ENCODE peak calls at places on chromosomes 13 and 19, in five cellular contexts. One of them, this sample, is unnamed.

GRCh38 chr13:39401756-39402155 is 201.2 kb downstream of the LHFPL6 start:
- DNase-seq in HT1080: no peak
- DNase-seq in tibial nerve: no peak
- DNase-seq in activated CD4-positive, alpha-beta T cell treated with anti-CD3 and anti-CD28 coated beads for 24 hours: no peak
- DNase-seq in NCI-H1930: no peak
- DNase-seq in this sample: no peak

GRCh38 chr19:42553292-42554045 is 25.2 kb upstream of the CEACAM1 start:
- DNase-seq in HT1080: peak
- DNase-seq in tibial nerve: no peak
- DNase-seq in activated CD4-positive, alpha-beta T cell treated with anti-CD3 and anti-CD28 coated beads for 24 hours: no peak
- DNase-seq in NCI-H1930: no peak
- DNase-seq in this sample: peak

GRCh38 chr19:53057904-53058579 is 13.5 kb downstream of the ERVV-2 start:
- DNase-seq in HT1080: no peak
- DNase-seq in tibial nerve: no peak
- DNase-seq in activated CD4-positive, alpha-beta T cell treated with anti-CD3 and anti-CD28 coated beads for 24 hours: no peak
- DNase-seq in NCI-H1930: peak
- DNase-seq in this sample: no peak

GRCh38 chr19:29323046-29323971 is 110.4 kb upstream of the UQCRFS1 start:
- DNase-seq in HT1080: no peak
- DNase-seq in tibial nerve: no peak
- DNase-seq in activated CD4-positive, alpha-beta T cell treated with anti-CD3 and anti-CD28 coated beads for 24 hours: no peak
- DNase-seq in NCI-H1930: no peak
- DNase-seq in this sample: no peak

GRCh38 chr13:93151277-93151676 is 75.3 kb upstream of the GPC6 start:
- DNase-seq in HT1080: peak
- DNase-seq in tibial nerve: no peak
- DNase-seq in activated CD4-positive, alpha-beta T cell treated with anti-CD3 and anti-CD28 coated beads for 24 hours: no peak
- DNase-seq in NCI-H1930: no peak
- DNase-seq in this sample: no peak

GRCh38 chr19:49807174-49807830 is 5.8 kb downstream of the FUZ start:
- DNase-seq in HT1080: no peak
- DNase-seq in tibial nerve: no peak
- DNase-seq in activated CD4-positive, alpha-beta T cell treated with anti-CD3 and anti-CD28 coated beads for 24 hours: no peak
- DNase-seq in NCI-H1930: no peak
- DNase-seq in this sample: no peak

GRCh38 chr13:26623125-26623524 is 65.6 kb downstream of the WASF3 start:
- DNase-seq in HT1080: no peak
- DNase-seq in tibial nerve: no peak
- DNase-seq in activated CD4-positive, alpha-beta T cell treated with anti-CD3 and anti-CD28 coated beads for 24 hours: no peak
- DNase-seq in NCI-H1930: no peak
- DNase-seq in this sample: no peak

GRCh38 chr19:41433171-41433570 is 6.0 kb upstream of the B3GNT8 start:
- DNase-seq in HT1080: no peak
- DNase-seq in tibial nerve: no peak
- DNase-seq in activated CD4-positive, alpha-beta T cell treated with anti-CD3 and anti-CD28 coated beads for 24 hours: no peak
- DNase-seq in NCI-H1930: no peak
- DNase-seq in this sample: no peak

GRCh38 chr13:21014139-21014665 is 47.2 kb downstream of the LATS2 start:
- DNase-seq in HT1080: no peak
- DNase-seq in tibial nerve: no peak
- DNase-seq in activated CD4-positive, alpha-beta T cell treated with anti-CD3 and anti-CD28 coated beads for 24 hours: no peak
- DNase-seq in NCI-H1930: no peak
- DNase-seq in this sample: no peak

GRCh38 chr19:33638167-33639033 is 16.6 kb downstream of the CHST8 start:
- DNase-seq in HT1080: no peak
- DNase-seq in tibial nerve: no peak
- DNase-seq in activated CD4-positive, alpha-beta T cell treated with anti-CD3 and anti-CD28 coated beads for 24 hours: no peak
- DNase-seq in NCI-H1930: no peak
- DNase-seq in this sample: no peak

GRCh38 chr13:29702912-29703351 is 107.4 kb upstream of the SLC7A1 start:
- DNase-seq in HT1080: peak
- DNase-seq in tibial nerve: no peak
- DNase-seq in activated CD4-positive, alpha-beta T cell treated with anti-CD3 and anti-CD28 coated beads for 24 hours: no peak
- DNase-seq in NCI-H1930: no peak
- DNase-seq in this sample: peak

GRCh38 chr13:48402325-48402962 is 10.5 kb downstream of the LPAR6 start:
- DNase-seq in HT1080: peak
- DNase-seq in tibial nerve: no peak
- DNase-seq in activated CD4-positive, alpha-beta T cell treated with anti-CD3 and anti-CD28 coated beads for 24 hours: no peak
- DNase-seq in NCI-H1930: no peak
- DNase-seq in this sample: no peak

GRCh38 chr13:95797016-95797415 is 120.1 kb downstream of the DNAJC3 start:
- DNase-seq in HT1080: no peak
- DNase-seq in tibial nerve: no peak
- DNase-seq in activated CD4-positive, alpha-beta T cell treated with anti-CD3 and anti-CD28 coated beads for 24 hours: no peak
- DNase-seq in NCI-H1930: no peak
- DNase-seq in this sample: no peak

GRCh38 chr13:39353988-39354387 is 249.0 kb downstream of the LHFPL6 start:
- DNase-seq in HT1080: peak
- DNase-seq in tibial nerve: no peak
- DNase-seq in activated CD4-positive, alpha-beta T cell treated with anti-CD3 and anti-CD28 coated beads for 24 hours: no peak
- DNase-seq in NCI-H1930: no peak
- DNase-seq in this sample: peak

GRCh38 chr13:39036212-39036611 is 1.7 kb downstream of the PROSER1 start:
- DNase-seq in HT1080: peak
- DNase-seq in tibial nerve: no peak
- DNase-seq in activated CD4-positive, alpha-beta T cell treated with anti-CD3 and anti-CD28 coated beads for 24 hours: no peak
- DNase-seq in NCI-H1930: no peak
- DNase-seq in this sample: peak

GRCh38 chr19:45349126-45349415 is 8.5 kb downstream of the KLC3 start:
- DNase-seq in HT1080: no peak
- DNase-seq in tibial nerve: no peak
- DNase-seq in activated CD4-positive, alpha-beta T cell treated with anti-CD3 and anti-CD28 coated beads for 24 hours: no peak
- DNase-seq in NCI-H1930: no peak
- DNase-seq in this sample: no peak

GRCh38 chr19:55690109-55690768 is 15.2 kb downstream of the EPN1 start:
- DNase-seq in HT1080: no peak
- DNase-seq in tibial nerve: no peak
- DNase-seq in activated CD4-positive, alpha-beta T cell treated with anti-CD3 and anti-CD28 coated beads for 24 hours: no peak
- DNase-seq in NCI-H1930: no peak
- DNase-seq in this sample: no peak

GRCh38 chr13:102020611-102021216 is 381.1 kb downstream of the FGF14 start:
- DNase-seq in HT1080: peak
- DNase-seq in tibial nerve: no peak
- DNase-seq in activated CD4-positive, alpha-beta T cell treated with anti-CD3 and anti-CD28 coated beads for 24 hours: no peak
- DNase-seq in NCI-H1930: no peak
- DNase-seq in this sample: peak

GRCh38 chr19:46533085-46534081 is 37.7 kb upstream of the PNMA8B start:
- DNase-seq in HT1080: no peak
- DNase-seq in tibial nerve: no peak
- DNase-seq in activated CD4-positive, alpha-beta T cell treated with anti-CD3 and anti-CD28 coated beads for 24 hours: no peak
- DNase-seq in NCI-H1930: no peak
- DNase-seq in this sample: no peak

GRCh38 chr13:38348890-38349289 is 761 bp upstream of the UFM1 start:
- DNase-seq in HT1080: peak
- DNase-seq in tibial nerve: no peak
- DNase-seq in activated CD4-positive, alpha-beta T cell treated with anti-CD3 and anti-CD28 coated beads for 24 hours: peak
- DNase-seq in NCI-H1930: no peak
- DNase-seq in this sample: peak

GRCh38 chr13:24540236-24541126 is 27.9 kb upstream of the PARP4 start:
- DNase-seq in HT1080: no peak
- DNase-seq in tibial nerve: no peak
- DNase-seq in activated CD4-positive, alpha-beta T cell treated with anti-CD3 and anti-CD28 coated beads for 24 hours: no peak
- DNase-seq in NCI-H1930: no peak
- DNase-seq in this sample: no peak

GRCh38 chr19:8421484-8422461 is 8.7 kb downstream of the MARCHF2 start:
- DNase-seq in HT1080: no peak
- DNase-seq in tibial nerve: no peak
- DNase-seq in activated CD4-positive, alpha-beta T cell treated with anti-CD3 and anti-CD28 coated beads for 24 hours: no peak
- DNase-seq in NCI-H1930: no peak
- DNase-seq in this sample: no peak

GRCh38 chr13:99376924-99377323 is 69.7 kb upstream of the GPR183 start:
- DNase-seq in HT1080: no peak
- DNase-seq in tibial nerve: no peak
- DNase-seq in activated CD4-positive, alpha-beta T cell treated with anti-CD3 and anti-CD28 coated beads for 24 hours: no peak
- DNase-seq in NCI-H1930: no peak
- DNase-seq in this sample: no peak

GRCh38 chr13:61276401-61276800 is 139.2 kb downstream of the PCDH20 start:
- DNase-seq in HT1080: no peak
- DNase-seq in tibial nerve: no peak
- DNase-seq in activated CD4-positive, alpha-beta T cell treated with anti-CD3 and anti-CD28 coated beads for 24 hours: no peak
- DNase-seq in NCI-H1930: no peak
- DNase-seq in this sample: no peak

GRCh38 chr13:68047889-68048288 is 817.8 kb upstream of the PCDH9 start:
- DNase-seq in HT1080: peak
- DNase-seq in tibial nerve: no peak
- DNase-seq in activated CD4-positive, alpha-beta T cell treated with anti-CD3 and anti-CD28 coated beads for 24 hours: no peak
- DNase-seq in NCI-H1930: no peak
- DNase-seq in this sample: no peak

GRCh38 chr13:41765813-41766212 is 195.1 kb downstream of the VWA8 start:
- DNase-seq in HT1080: no peak
- DNase-seq in tibial nerve: no peak
- DNase-seq in activated CD4-positive, alpha-beta T cell treated with anti-CD3 and anti-CD28 coated beads for 24 hours: no peak
- DNase-seq in NCI-H1930: no peak
- DNase-seq in this sample: no peak

GRCh38 chr13:83780201-83780600 is 102.1 kb downstream of the SLITRK1 start:
- DNase-seq in HT1080: peak
- DNase-seq in tibial nerve: no peak
- DNase-seq in activated CD4-positive, alpha-beta T cell treated with anti-CD3 and anti-CD28 coated beads for 24 hours: no peak
- DNase-seq in NCI-H1930: no peak
- DNase-seq in this sample: no peak

GRCh38 chr19:543912-544608 is at the start of gene GZMM:
- DNase-seq in HT1080: no peak
- DNase-seq in tibial nerve: no peak
- DNase-seq in activated CD4-positive, alpha-beta T cell treated with anti-CD3 and anti-CD28 coated beads for 24 hours: peak
- DNase-seq in NCI-H1930: no peak
- DNase-seq in this sample: no peak

GRCh38 chr19:3773814-3774515 is 1.9 kb upstream of the RAX2 start:
- DNase-seq in HT1080: no peak
- DNase-seq in tibial nerve: no peak
- DNase-seq in activated CD4-positive, alpha-beta T cell treated with anti-CD3 and anti-CD28 coated beads for 24 hours: no peak
- DNase-seq in NCI-H1930: no peak
- DNase-seq in this sample: no peak

GRCh38 chr13:30181856-30182651 is 125.3 kb downstream of the KATNAL1 start:
- DNase-seq in HT1080: peak
- DNase-seq in tibial nerve: no peak
- DNase-seq in activated CD4-positive, alpha-beta T cell treated with anti-CD3 and anti-CD28 coated beads for 24 hours: no peak
- DNase-seq in NCI-H1930: no peak
- DNase-seq in this sample: no peak

GRCh38 chr19:12052571-12053169 is at the start of gene ZNF878:
- DNase-seq in HT1080: no peak
- DNase-seq in tibial nerve: peak
- DNase-seq in activated CD4-positive, alpha-beta T cell treated with anti-CD3 and anti-CD28 coated beads for 24 hours: peak
- DNase-seq in NCI-H1930: peak
- DNase-seq in this sample: peak

GRCh38 chr13:75405976-75406703 is 75.8 kb downstream of the TBC1D4 start:
- DNase-seq in HT1080: no peak
- DNase-seq in tibial nerve: no peak
- DNase-seq in activated CD4-positive, alpha-beta T cell treated with anti-CD3 and anti-CD28 coated beads for 24 hours: no peak
- DNase-seq in NCI-H1930: no peak
- DNase-seq in this sample: no peak

This sample was measured in RPMI7951.